ENCODE peak calls at places on chromosomes 11 and 22, in seven cellular contexts. V is GM12891, S is spleen, J is transverse colon, N is HepG2, E is sigmoid colon, R is H1. M is an unnamed sample.

GRCh38 chr11:94151903-94152677 is 23.4 kb downstream of the PANX1 start:
- DNase-seq in V (no peak), S (no peak), J (no peak), N (peak; percentile 72), E (no peak), R (no peak), M (no peak)

GRCh38 chr11:68275721-68276488 is 4.1 kb upstream of the C11orf24 start:
- DNase-seq in V (no peak), S (peak; percentile 43), J (no peak), N (peak; percentile 42), E (no peak), R (no peak), M (no peak)

GRCh38 chr11:5600374-5600851 is 4.0 kb downstream of the TRIM6 start:
- DNase-seq in V (peak; percentile 43), S (peak; percentile 85), J (peak; percentile 73), N (peak; percentile 63), E (peak; percentile 87), R (peak; percentile 66), M (peak; percentile 64)

GRCh38 chr11:65814960-65815565 is 18.7 kb upstream of the SNX32 start:
- DNase-seq in V (no peak), S (no peak), J (no peak), N (no peak), E (no peak), R (no peak), M (no peak)

GRCh38 chr11:35344990-35345655 is 74.2 kb downstream of the SLC1A2 start:
- DNase-seq in V (no peak), S (peak; percentile 74), J (peak; percentile 10), N (no peak), E (no peak), R (no peak), M (no peak)

GRCh38 chr11:13339196-13340153 is 61.9 kb downstream of the BMAL1 start:
- DNase-seq in V (no peak), S (no peak), J (no peak), N (no peak), E (no peak), R (no peak), M (peak; percentile 67)

GRCh38 chr11:113663567-113663966 is 42.5 kb downstream of the TMPRSS5 start:
- DNase-seq in V (no peak), S (no peak), J (no peak), N (no peak), E (no peak), R (no peak), M (no peak)

GRCh38 chr11:129856036-129856435 is 39.3 kb downstream of the NFRKB start:
- DNase-seq in V (no peak), S (no peak), J (no peak), N (no peak), E (no peak), R (no peak), M (no peak)

GRCh38 chr11:119928047-119928446 is 199.0 kb upstream of the NECTIN1 start:
- DNase-seq in V (no peak), S (peak; percentile 4), J (no peak), N (no peak), E (no peak), R (no peak), M (no peak)

GRCh38 chr11:70677232-70677916 is 279.0 kb downstream of the CTTN start:
- DNase-seq in V (no peak), S (peak; percentile 52), J (no peak), N (no peak), E (no peak), R (no peak), M (no peak)

GRCh38 chr22:23575601-23576000 is 4.5 kb downstream of the IGLL1 start:
- DNase-seq in V (no peak), S (peak; percentile 34), J (no peak), N (no peak), E (no peak), R (no peak), M (no peak)

GRCh38 chr22:42282252-42282942 is 11.9 kb upstream of the TCF20 start:
- DNase-seq in V (no peak), S (peak; percentile 62), J (peak; percentile 54), N (peak; percentile 67), E (peak; percentile 59), R (no peak), M (no peak)

GRCh38 chr11:763549-764321 is 13.6 kb downstream of the GATD1 start:
- DNase-seq in V (no peak), S (peak; percentile 76), J (no peak), N (no peak), E (no peak), R (no peak), M (no peak)

GRCh38 chr22:49095366-49095765 is 732.3 kb downstream of the BRD1 start:
- DNase-seq in V (no peak), S (peak; percentile 60), J (no peak), N (no peak), E (no peak), R (no peak), M (no peak)

GRCh38 chr22:30890689-30891442 is 77.7 kb downstream of the MORC2 start:
- DNase-seq in V (peak; percentile 78), S (peak; percentile 74), J (peak; percentile 41), N (no peak), E (peak; percentile 62), R (no peak), M (no peak)

GRCh38 chr11:75800728-75801361 is 14.2 kb upstream of the UVRAG start:
- DNase-seq in V (no peak), S (no peak), J (no peak), N (no peak), E (no peak), R (no peak), M (no peak)

GRCh38 chr11:123033895-123034294 is 28.0 kb downstream of the HSPA8 start:
- DNase-seq in V (no peak), S (no peak), J (no peak), N (no peak), E (no peak), R (no peak), M (no peak)

GRCh38 chr11:109309153-109309552 is 112.8 kb upstream of the C11orf87 start:
- DNase-seq in V (no peak), S (no peak), J (no peak), N (no peak), E (no peak), R (no peak), M (no peak)

GRCh38 chr22:44144046-44144569 is 36.6 kb upstream of the PARVG start:
- DNase-seq in V (no peak), S (no peak), J (no peak), N (no peak), E (no peak), R (no peak), M (no peak)

GRCh38 chr11:68388595-68389198 is 71.9 kb upstream of the PPP6R3 start:
- DNase-seq in V (no peak), S (no peak), J (no peak), N (no peak), E (no peak), R (no peak), M (no peak)

GRCh38 chr11:106694501-106694900 is 323.8 kb downstream of the GUCY1A2 start:
- DNase-seq in V (no peak), S (no peak), J (no peak), N (no peak), E (no peak), R (no peak), M (no peak)

GRCh38 chr11:73946798-73947458 is 3.9 kb upstream of the DNAJB13 start:
- DNase-seq in V (no peak), S (no peak), J (no peak), N (no peak), E (peak; percentile 6), R (no peak), M (no peak)

GRCh38 chr11:3003396-3004231 is 11.5 kb upstream of the NAP1L4 start:
- DNase-seq in V (no peak), S (no peak), J (no peak), N (no peak), E (peak; percentile 46), R (no peak), M (peak; percentile 17)

GRCh38 chr11:107018274-107018901 is at the start of gene GUCY1A2:
- DNase-seq in V (peak; percentile 21), S (peak; percentile 61), J (no peak), N (no peak), E (peak; percentile 55), R (no peak), M (peak; percentile 11)

GRCh38 chr11:123286761-123287160 is 91.7 kb upstream of the CLMP start:
- DNase-seq in V (no peak), S (no peak), J (no peak), N (no peak), E (no peak), R (no peak), M (no peak)

GRCh38 chr11:70070736-70071135 is 7.4 kb upstream of the ANO1 start:
- DNase-seq in V (no peak), S (peak; percentile 43), J (no peak), N (no peak), E (peak; percentile 44), R (no peak), M (no peak)

GRCh38 chr11:134944986-134945385 is 532.9 kb upstream of the B3GAT1 start:
- DNase-seq in V (no peak), S (no peak), J (no peak), N (no peak), E (no peak), R (no peak), M (no peak)
- TF ChIP-seq POLR2AphosphoS5 in V (no peak), S (no peak), J (no peak), N (no peak), E (no peak), R (no peak), M (no peak)

GRCh38 chr11:72041364-72042058 is 38.8 kb downstream of the NUMA1 start:
- DNase-seq in V (no peak), S (peak; percentile 87), J (peak; percentile 70), N (peak; percentile 31), E (peak; percentile 93), R (no peak), M (peak; percentile 81)
- TF ChIP-seq POLR2AphosphoS5 in V (peak; percentile 71), S (peak; percentile 83), J (peak; percentile 78), N (no peak), E (peak; percentile 84), R (peak; percentile 30), M (peak; percentile 70)

DNA sequence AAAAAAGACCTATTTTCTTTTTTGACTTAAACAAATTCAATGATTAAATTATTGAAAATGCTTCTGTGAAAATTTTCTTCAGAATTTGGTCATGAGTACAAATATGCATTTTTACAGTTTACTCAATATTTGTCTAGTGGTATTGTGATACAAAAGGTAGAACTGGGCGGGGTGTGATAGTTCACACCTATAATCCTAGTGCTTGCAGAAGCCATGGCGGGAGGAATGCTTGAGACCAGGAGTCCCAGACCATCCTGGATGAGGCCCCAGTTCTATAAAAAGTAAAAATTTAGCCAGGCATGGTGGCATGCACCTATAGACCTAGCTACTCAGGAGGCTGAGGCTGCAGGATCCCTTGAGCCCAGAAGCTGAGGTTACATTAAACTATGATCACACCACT is 90.6 kb downstream of the ARHGAP42 start:
- DNase-seq in V (no peak), S (no peak), J (peak; percentile 36), N (no peak), E (no peak), R (no peak), M (no peak)
- TF ChIP-seq POLR2AphosphoS5 in V (no peak), S (no peak), J (no peak), N (no peak), E (no peak), R (no peak), M (no peak)

DNA sequence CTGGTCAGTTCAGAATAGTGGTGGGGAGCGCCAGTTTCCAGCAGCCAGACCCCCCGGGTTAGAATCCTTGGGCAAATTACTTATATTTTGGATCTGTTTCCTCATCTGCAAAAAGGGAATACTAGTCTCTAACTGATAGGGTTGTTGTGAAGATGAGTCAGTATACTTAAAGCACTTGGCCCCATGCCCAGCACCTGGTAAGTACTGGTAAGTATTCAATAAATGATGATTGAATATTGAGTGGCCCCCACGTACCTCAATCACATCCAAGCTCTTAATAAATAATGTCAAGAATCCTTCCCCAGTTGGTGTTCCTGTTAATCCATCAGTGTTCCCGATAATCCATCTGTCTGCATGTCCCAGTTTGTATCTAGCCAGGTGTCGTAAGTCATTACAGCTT is 12.1 kb downstream of the ACP2 start:
- DNase-seq in V (no peak), S (no peak), J (no peak), N (no peak), E (no peak), R (no peak), M (no peak)
- TF ChIP-seq POLR2AphosphoS5 in V (no peak), S (no peak), J (no peak), N (no peak), E (no peak), R (no peak), M (no peak)